ENCODE peak calls at places on chromosomes 7 and 10, in six cellular contexts. Y is kidney glomerular epithelial cell, R is posterior cingulate gyrus, S is upper lobe of right lung, F is putamen, Z is T-helper 9 cell. H is an unnamed sample.
A peak's percentile ranks its signal among the peaks of the same experiment; 100 is the strongest.

GRCh38 chr10:46515402-46516192 is 40.9 kb downstream of the GPRIN2 start:
- DNase-seq in Y (no peak), R (peak; percentile 1), S (no peak), F (no peak), Z (no peak), H (no peak)

GRCh38 chr7:104629393-104629792 is 301.0 kb downstream of the LHFPL3 start:
- DNase-seq in Y (no peak), R (no peak), S (no peak), F (no peak), Z (no peak), H (no peak)

GRCh38 chr10:63042256-63042655 is 90.9 kb upstream of the NRBF2 start:
- DNase-seq in Y (no peak), R (no peak), S (no peak), F (no peak), Z (no peak), H (no peak)

GRCh38 chr10:122368502-122369254 is 5.8 kb upstream of the PLEKHA1 start:
- DNase-seq in Y (no peak), R (peak; percentile 51), S (no peak), F (peak; percentile 85), Z (no peak), H (no peak)

GRCh38 chr7:79241288-79242055 is 212.0 kb downstream of the MAGI2 start:
- DNase-seq in Y (peak; percentile 36), R (no peak), S (no peak), F (no peak), Z (no peak), H (no peak)

GRCh38 chr7:29190349-29191045 is 4.1 kb upstream of the CHN2 start:
- DNase-seq in Y (no peak), R (no peak), S (no peak), F (no peak), Z (no peak), H (no peak)

GRCh38 chr10:124392651-124393342 is 25.9 kb downstream of the OAT start:
- DNase-seq in Y (no peak), R (no peak), S (no peak), F (no peak), Z (no peak), H (no peak)

GRCh38 chr7:119620769-119621168 is 652.2 kb upstream of the KCND2 start:
- DNase-seq in Y (no peak), R (no peak), S (no peak), F (no peak), Z (no peak), H (no peak)

GRCh38 chr7:1024331-1024761 is 20.0 kb upstream of the GPR146 start:
- DNase-seq in Y (no peak), R (no peak), S (no peak), F (no peak), Z (no peak), H (no peak)

GRCh38 chr7:149285581-149285975 is 23.6 kb downstream of the ZNF783 start:
- DNase-seq in Y (no peak), R (peak; percentile 22), S (no peak), F (no peak), Z (no peak), H (no peak)

GRCh38 chr7:1899951-1900762 is 230.1 kb downstream of the ELFN1 start:
- DNase-seq in Y (no peak), R (no peak), S (no peak), F (no peak), Z (no peak), H (no peak)

GRCh38 chr10:123057968-123058367 is 49.2 kb downstream of the ACADSB start:
- DNase-seq in Y (no peak), R (no peak), S (no peak), F (no peak), Z (no peak), H (no peak)

GRCh38 chr10:77180794-77181193 is 456.8 kb downstream of the KCNMA1 start:
- DNase-seq in Y (no peak), R (no peak), S (no peak), F (no peak), Z (no peak), H (no peak)

GRCh38 chr7:45126201-45126600 is 14.7 kb upstream of the TBRG4 start:
- DNase-seq in Y (no peak), R (no peak), S (no peak), F (no peak), Z (no peak), H (no peak)

GRCh38 chr7:47763063-47763974 is 181.4 kb upstream of the TNS3 start:
- DNase-seq in Y (peak; percentile 41), R (no peak), S (no peak), F (no peak), Z (no peak), H (no peak)

GRCh38 chr10:130777507-130778165 is 533.9 kb downstream of the TCERG1L start:
- DNase-seq in Y (no peak), R (no peak), S (peak; percentile 37), F (no peak), Z (no peak), H (no peak)

GRCh38 chr7:33040803-33041516 is 21.6 kb downstream of the NT5C3A start:
- DNase-seq in Y (peak; percentile 11), R (no peak), S (no peak), F (peak; percentile 49), Z (peak; percentile 44), H (peak; percentile 77)

H was measured in CD4-positive, alpha-beta T cell.